ENCODE peak calls at places on chromosomes 1 and 21, in eight cellular contexts. One of them, this sample, is unnamed.

GRCh38 chr1:58060548-58061170 is 485.9 kb downstream of the OMA1 start:
- DNase-seq in OCI-M1: no peak
- DNase-seq in non-pigmented ciliary epithelial cell: no peak
- DNase-seq in heart right ventricle: no peak
- DNase-seq in Right ventricle myocardium superior: peak
- DNase-seq in kidney: no peak
- DNase-seq in glomerular endothelial cell: no peak
- DNase-seq in brain microvascular endothelial cell: no peak
- DNase-seq in this sample: no peak

GRCh38 chr1:178541829-178542553 is 29.1 kb downstream of the TEX35 start:
- DNase-seq in OCI-M1: peak
- DNase-seq in non-pigmented ciliary epithelial cell: no peak
- DNase-seq in heart right ventricle: peak
- DNase-seq in Right ventricle myocardium superior: peak
- DNase-seq in kidney: peak
- DNase-seq in glomerular endothelial cell: no peak
- DNase-seq in brain microvascular endothelial cell: no peak
- DNase-seq in this sample: no peak

GRCh38 chr21:23162213-23162946 is 2164.2 kb downstream of the NCAM2 start:
- DNase-seq in OCI-M1: peak
- DNase-seq in non-pigmented ciliary epithelial cell: peak
- DNase-seq in heart right ventricle: no peak
- DNase-seq in Right ventricle myocardium superior: no peak
- DNase-seq in kidney: no peak
- DNase-seq in glomerular endothelial cell: peak
- DNase-seq in brain microvascular endothelial cell: no peak
- DNase-seq in this sample: no peak

GRCh38 chr21:36381841-36382589 is 3.2 kb upstream of the CHAF1B start:
- DNase-seq in OCI-M1: no peak
- DNase-seq in non-pigmented ciliary epithelial cell: no peak
- DNase-seq in heart right ventricle: no peak
- DNase-seq in Right ventricle myocardium superior: no peak
- DNase-seq in kidney: no peak
- DNase-seq in glomerular endothelial cell: no peak
- DNase-seq in brain microvascular endothelial cell: no peak
- DNase-seq in this sample: no peak

GRCh38 chr1:29646161-29646775 is 409.9 kb downstream of the PTPRU start:
- DNase-seq in OCI-M1: no peak
- DNase-seq in non-pigmented ciliary epithelial cell: no peak
- DNase-seq in heart right ventricle: no peak
- DNase-seq in Right ventricle myocardium superior: no peak
- DNase-seq in kidney: no peak
- DNase-seq in glomerular endothelial cell: no peak
- DNase-seq in brain microvascular endothelial cell: no peak
- DNase-seq in this sample: no peak

GRCh38 chr1:210588357-210588756 is 259.7 kb downstream of the HHAT start:
- DNase-seq in OCI-M1: no peak
- DNase-seq in non-pigmented ciliary epithelial cell: no peak
- DNase-seq in heart right ventricle: no peak
- DNase-seq in Right ventricle myocardium superior: no peak
- DNase-seq in kidney: no peak
- DNase-seq in glomerular endothelial cell: no peak
- DNase-seq in brain microvascular endothelial cell: no peak
- DNase-seq in this sample: no peak

GRCh38 chr1:15028117-15028516 is 125.4 kb upstream of the TMEM51 start:
- DNase-seq in OCI-M1: no peak
- DNase-seq in non-pigmented ciliary epithelial cell: peak
- DNase-seq in heart right ventricle: peak
- DNase-seq in Right ventricle myocardium superior: peak
- DNase-seq in kidney: peak
- DNase-seq in glomerular endothelial cell: no peak
- DNase-seq in brain microvascular endothelial cell: peak
- DNase-seq in this sample: no peak

GRCh38 chr21:34795152-34796141 is 126.7 kb downstream of the CLIC6 start:
- DNase-seq in OCI-M1: no peak
- DNase-seq in non-pigmented ciliary epithelial cell: no peak
- DNase-seq in heart right ventricle: no peak
- DNase-seq in Right ventricle myocardium superior: no peak
- DNase-seq in kidney: no peak
- DNase-seq in glomerular endothelial cell: no peak
- DNase-seq in brain microvascular endothelial cell: no peak
- DNase-seq in this sample: no peak

GRCh38 chr1:235079443-235079967 is 49.1 kb downstream of the TOMM20 start:
- DNase-seq in OCI-M1: no peak
- DNase-seq in non-pigmented ciliary epithelial cell: no peak
- DNase-seq in heart right ventricle: no peak
- DNase-seq in Right ventricle myocardium superior: no peak
- DNase-seq in kidney: peak
- DNase-seq in glomerular endothelial cell: no peak
- DNase-seq in brain microvascular endothelial cell: no peak
- DNase-seq in this sample: no peak

GRCh38 chr1:117659565-117660264 is 53.9 kb downstream of the TENT5C start:
- DNase-seq in OCI-M1: peak
- DNase-seq in non-pigmented ciliary epithelial cell: no peak
- DNase-seq in heart right ventricle: no peak
- DNase-seq in Right ventricle myocardium superior: no peak
- DNase-seq in kidney: no peak
- DNase-seq in glomerular endothelial cell: no peak
- DNase-seq in brain microvascular endothelial cell: no peak
- DNase-seq in this sample: no peak

GRCh38 chr1:62993844-62994243 is 209.9 kb downstream of the ATG4C start:
- DNase-seq in OCI-M1: no peak
- DNase-seq in non-pigmented ciliary epithelial cell: no peak
- DNase-seq in heart right ventricle: no peak
- DNase-seq in Right ventricle myocardium superior: no peak
- DNase-seq in kidney: no peak
- DNase-seq in glomerular endothelial cell: no peak
- DNase-seq in brain microvascular endothelial cell: no peak
- DNase-seq in this sample: no peak

GRCh38 chr1:59179673-59180072 is 117.2 kb upstream of the FGGY start:
- DNase-seq in OCI-M1: no peak
- DNase-seq in non-pigmented ciliary epithelial cell: no peak
- DNase-seq in heart right ventricle: no peak
- DNase-seq in Right ventricle myocardium superior: no peak
- DNase-seq in kidney: no peak
- DNase-seq in glomerular endothelial cell: no peak
- DNase-seq in brain microvascular endothelial cell: no peak
- DNase-seq in this sample: no peak

GRCh38 chr1:12757836-12758235 is 11.8 kb downstream of the CFAP107 start:
- DNase-seq in OCI-M1: peak
- DNase-seq in non-pigmented ciliary epithelial cell: no peak
- DNase-seq in heart right ventricle: no peak
- DNase-seq in Right ventricle myocardium superior: no peak
- DNase-seq in kidney: no peak
- DNase-seq in glomerular endothelial cell: no peak
- DNase-seq in brain microvascular endothelial cell: no peak
- DNase-seq in this sample: no peak

GRCh38 chr1:243991650-243992049 is 59.4 kb upstream of the ZBTB18 start:
- DNase-seq in OCI-M1: no peak
- DNase-seq in non-pigmented ciliary epithelial cell: no peak
- DNase-seq in heart right ventricle: no peak
- DNase-seq in Right ventricle myocardium superior: no peak
- DNase-seq in kidney: no peak
- DNase-seq in glomerular endothelial cell: no peak
- DNase-seq in brain microvascular endothelial cell: no peak
- DNase-seq in this sample: no peak

GRCh38 chr1:112793631-112794565 is 78.8 kb upstream of the PPM1J start:
- DNase-seq in OCI-M1: no peak
- DNase-seq in non-pigmented ciliary epithelial cell: no peak
- DNase-seq in heart right ventricle: no peak
- DNase-seq in Right ventricle myocardium superior: no peak
- DNase-seq in kidney: no peak
- DNase-seq in glomerular endothelial cell: no peak
- DNase-seq in brain microvascular endothelial cell: no peak
- DNase-seq in this sample: no peak

GRCh38 chr1:151309851-151310323 is 17.3 kb downstream of the PI4KB start:
- DNase-seq in OCI-M1: no peak
- DNase-seq in non-pigmented ciliary epithelial cell: no peak
- DNase-seq in heart right ventricle: no peak
- DNase-seq in Right ventricle myocardium superior: no peak
- DNase-seq in kidney: no peak
- DNase-seq in glomerular endothelial cell: no peak
- DNase-seq in brain microvascular endothelial cell: peak
- DNase-seq in this sample: no peak